ENCODE peak calls at places on chromosome 15, in five cellular contexts. M is IMR-90, O is nephron progenitor cell, Z is HCT116, W is heart left ventricle. T is an unnamed sample.

GRCh38 chr15:80906159-80906775 is 83.4 kb downstream of the MESD start:
- DNase-seq in M (peak; percentile 67), O (peak; percentile 25), W (no peak), Z (peak; percentile 44), T (peak; percentile 79)

GRCh38 chr15:43220991-43221403 is at the start of gene EPB42:
- DNase-seq in W (no peak), M (no peak), O (no peak), Z (no peak), T (no peak)

GRCh38 chr15:45427085-45427484 is 48.7 kb upstream of the GATM start:
- DNase-seq in Z (no peak), M (no peak), W (no peak), O (no peak), T (no peak)

GRCh38 chr15:50884583-50884982 is 23.9 kb upstream of the AP4E1 start:
- DNase-seq in O (no peak), M (peak; percentile 61), Z (no peak), W (no peak), T (peak; percentile 88)

GRCh38 chr15:41629883-41630282 is 30.3 kb upstream of the MGA start:
- DNase-seq in Z (no peak), O (no peak), M (no peak), W (no peak), T (no peak)

GRCh38 chr15:41813426-41813825 is 14.5 kb upstream of the JMJD7 start:
- DNase-seq in Z (no peak), M (no peak), O (no peak), W (no peak), T (no peak)

GRCh38 chr15:99059010-99059981 is 45.6 kb upstream of the SYNM start:
- DNase-seq in O (peak; percentile 80), Z (peak; percentile 6), W (peak; percentile 86), M (peak; percentile 87), T (peak; percentile 49)

GRCh38 chr15:71736286-71736947 is 73.9 kb upstream of the NR2E3 start:
- DNase-seq in W (no peak), M (no peak), Z (no peak), O (no peak), T (no peak)

GRCh38 chr15:56165234-56165633 is 78.4 kb downstream of the RFX7 start:
- DNase-seq in O (no peak), Z (no peak), M (no peak), W (no peak), T (peak; percentile 50)

GRCh38 chr15:80550219-80550909 is 144.7 kb upstream of the ABHD17C start:
- DNase-seq in O (no peak), M (peak; percentile 98), Z (no peak), W (no peak), T (peak; percentile 84)

GRCh38 chr15:92128788-92129187 is 264.9 kb upstream of the ST8SIA2 start:
- DNase-seq in W (no peak), O (no peak), M (no peak), Z (no peak), T (no peak)

GRCh38 chr15:89139613-89140499 is 51.6 kb downstream of the ABHD2 start:
- DNase-seq in O (no peak), M (no peak), W (peak; percentile 41), Z (no peak), T (no peak)

GRCh38 chr15:73688455-73688854 is 4.3 kb downstream of the CD276 start:
- DNase-seq in W (no peak), M (peak; percentile 52), Z (no peak), O (no peak), T (no peak)

GRCh38 chr15:99731336-99732267 is 1.6 kb downstream of the LYSMD4 start:
- DNase-seq in O (peak; percentile 28), W (no peak), Z (no peak), M (no peak), T (no peak)

GRCh38 chr15:67127334-67127664 is 61.9 kb downstream of the SMAD3 start:
- DNase-seq in W (no peak), O (no peak), Z (no peak), M (no peak), T (peak; percentile 98)
- TF ChIP-seq CTCF in W (no peak), O (no peak), Z (no peak), M (no peak), T (no peak)

GRCh38 chr15:35966781-35967180 is 420.8 kb upstream of the DPH6 start:
- DNase-seq in O (no peak), M (no peak), W (no peak), Z (no peak), T (no peak)
- TF ChIP-seq CTCF in O (no peak), M (no peak), W (no peak), Z (no peak), T (no peak)

DNA sequence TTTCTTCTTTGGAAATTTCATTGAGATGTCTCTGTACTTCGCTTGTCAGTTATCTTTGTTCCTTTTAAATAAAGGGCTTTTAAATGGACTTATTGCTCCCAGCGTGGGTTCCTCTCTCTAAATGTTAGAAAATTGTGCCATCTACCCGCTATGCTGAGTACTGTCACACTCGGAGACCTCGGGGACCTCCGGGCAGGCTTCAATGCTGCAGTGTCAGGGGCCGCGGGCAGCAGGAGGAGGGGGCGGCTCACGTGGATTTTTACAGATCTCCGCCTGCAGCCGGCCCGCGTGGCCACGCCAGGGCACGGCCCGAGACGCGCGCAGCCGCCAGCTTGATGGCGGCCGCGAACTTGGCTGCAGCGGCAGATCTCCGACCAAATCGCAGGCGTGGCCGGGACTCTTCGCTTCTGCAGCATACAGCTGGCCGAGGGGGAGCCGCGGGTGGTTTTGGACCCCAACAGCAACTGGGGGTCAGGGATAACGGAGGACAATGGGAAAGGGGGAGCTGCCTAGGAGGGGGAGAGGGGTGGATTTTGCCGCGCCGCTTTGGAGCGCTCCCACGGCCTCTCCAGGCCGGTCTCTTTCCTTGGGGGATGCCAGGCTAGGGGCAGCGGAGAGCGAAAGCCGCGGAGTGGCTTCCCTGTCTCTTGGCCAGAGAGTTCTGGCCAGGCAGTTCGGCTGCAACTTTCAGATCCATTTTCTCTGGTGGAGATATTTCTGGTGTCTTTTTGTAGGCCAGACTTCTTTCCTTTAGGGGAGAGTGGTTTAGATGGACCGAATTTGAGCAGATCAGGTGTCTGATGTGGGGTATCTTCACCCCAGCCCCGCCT is 15.3 kb downstream of the NR2F2 start:
- DNase-seq in Z (no peak), W (peak; percentile 83), O (peak; percentile 74), M (peak; percentile 83), T (no peak)
- TF ChIP-seq CTCF in Z (no peak), W (peak; percentile 70), O (peak; percentile 60), M (peak; percentile 56), T (peak; percentile 31)

GRCh38 chr15:75921732-75922703 is 18.3 kb downstream of the FBXO22 start:
- DNase-seq in W (peak; percentile 10), O (no peak), M (peak; percentile 83), Z (peak; percentile 48), T (peak; percentile 93)
- TF ChIP-seq CTCF in W (peak; percentile 52), O (no peak), M (peak; percentile 58), Z (peak; percentile 68), T (peak; percentile 30)

GRCh38 chr15:84575493-84575892 is 25.3 kb upstream of the ZSCAN2 start:
- DNase-seq in W (no peak), Z (no peak), M (no peak), O (no peak), T (no peak)
- TF ChIP-seq CTCF in W (no peak), Z (no peak), M (no peak), O (no peak), T (no peak)

DNA sequence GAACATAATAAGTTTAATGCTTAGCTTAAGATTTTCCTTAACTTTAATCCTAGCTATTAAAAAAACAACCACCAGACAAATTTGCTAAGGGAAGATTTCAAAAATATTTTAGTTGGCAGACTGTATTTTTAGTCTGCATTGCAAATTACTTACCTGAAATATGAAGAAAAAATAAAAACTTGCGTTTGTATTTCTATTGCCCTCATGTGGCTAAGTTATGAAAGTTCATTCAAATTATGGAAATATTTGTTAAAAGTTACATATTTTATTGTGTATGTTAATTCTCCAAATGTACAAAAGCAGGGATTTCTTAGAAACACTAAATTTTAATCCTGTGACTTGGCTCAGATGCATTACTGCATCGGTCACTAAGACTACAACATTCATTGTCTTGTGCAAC is 15.0 kb downstream of the GTF2A2 start:
- DNase-seq in W (no peak), O (no peak), Z (no peak), M (no peak), T (no peak)
- TF ChIP-seq CTCF in W (no peak), O (no peak), Z (peak; percentile 8), M (no peak), T (no peak)

GRCh38 chr15:95916568-95916967 is 413.9 kb upstream of the NR2F2 start:
- DNase-seq in O (no peak), Z (no peak), W (no peak), M (no peak), T (no peak)

GRCh38 chr15:95912728-95913127 is 417.8 kb upstream of the NR2F2 start:
- DNase-seq in O (no peak), Z (no peak), W (no peak), M (no peak), T (no peak)

GRCh38 chr15:95910643-95911212 is 419.8 kb upstream of the NR2F2 start:
- DNase-seq in M (no peak), O (no peak), W (no peak), Z (no peak), T (no peak)

GRCh38 chr15:95911570-95912279 is 418.8 kb upstream of the NR2F2 start:
- DNase-seq in W (no peak), Z (no peak), O (no peak), M (no peak), T (no peak)

DNA sequence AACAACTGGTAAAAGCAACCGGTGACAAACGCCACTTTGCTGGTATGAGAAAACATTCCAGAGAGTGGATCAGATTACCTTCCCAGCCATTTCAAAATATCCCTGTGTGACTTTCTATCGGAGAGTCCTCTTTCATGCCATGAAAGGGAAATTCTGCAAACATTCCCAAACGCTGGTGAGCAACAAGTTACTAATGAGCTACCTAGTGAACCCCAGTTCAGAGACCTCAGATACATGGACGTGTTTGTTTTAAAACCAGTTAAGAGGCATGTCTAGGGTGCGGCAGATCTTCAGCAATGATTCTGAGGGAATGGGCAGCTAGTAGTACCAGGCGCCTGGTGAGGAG is 418.2 kb upstream of the NR2F2 start:
- DNase-seq in Z (no peak), O (no peak), W (no peak), M (no peak), T (peak; percentile 33)
- TF ChIP-seq CTCF in Z (no peak), O (no peak), W (no peak), M (no peak), T (no peak)

GRCh38 chr15:100863406-100864198 is 16.0 kb upstream of the ALDH1A3 start:
- DNase-seq in Z (no peak), M (peak; percentile 90), O (no peak), W (peak; percentile 66), T (no peak)

GRCh38 chr15:100873029-100873677 is 6.5 kb upstream of the ALDH1A3 start:
- DNase-seq in M (peak; percentile 87), O (peak; percentile 64), Z (peak; percentile 83), W (peak; percentile 38), T (peak; percentile 92)

GRCh38 chr15:100867476-100867875 is 12.2 kb upstream of the ALDH1A3 start:
- DNase-seq in W (no peak), M (no peak), Z (no peak), O (no peak), T (no peak)

GRCh38 chr15:100866386-100867330 is 13.0 kb upstream of the ALDH1A3 start:
- DNase-seq in W (no peak), O (no peak), Z (no peak), M (peak; percentile 13), T (no peak)

GRCh38 chr15:100869151-100869999 is 10.3 kb upstream of the ALDH1A3 start:
- DNase-seq in O (peak; percentile 61), Z (peak; percentile 27), M (no peak), W (no peak), T (no peak)
- TF ChIP-seq CTCF in O (peak; percentile 51), Z (peak; percentile 55), M (peak; percentile 33), W (no peak), T (peak; percentile 33)

GRCh38 chr15:78914027-78914764 is 30.6 kb downstream of the CTSH start:
- DNase-seq in W (no peak), M (no peak), Z (no peak), O (no peak), T (no peak)
- TF ChIP-seq CTCF in W (peak; percentile 53), M (peak; percentile 29), Z (peak; percentile 27), O (no peak), T (peak; percentile 55)